ENCODE peak calls at places on chromosomes 6 and 20, in ten cellular contexts. H is lung; Y is right cardiac atrium; A is upper lobe of left lung; O is heart left ventricle; L is HepG2; Q is RWPE2; U is K562; Z is HCT116; V is CD4-positive, alpha-beta T cell. I is an unnamed sample. For H3K9me3, the result is how much of the 10 kb centered on the place peaks cover.

GRCh38 chr6:490251-491037 is 98.9 kb downstream of the IRF4 start:
- ATAC-seq in H (no peak), Y (no peak), A (no peak), O (no peak), L (no peak), Q (no peak), U (peak), Z (no peak), V (peak), I (no peak)

GRCh38 chr20:24492031-24492607 is 22.7 kb downstream of the SYNDIG1 start:
- ATAC-seq in H (no peak), Y (peak), A (no peak), O (peak), L (peak), Q (no peak), U (peak), Z (no peak), V (no peak), I (no peak)

GRCh38 chr20:36582322-36582721 is 8.9 kb downstream of the TGIF2 start:
- ATAC-seq in H (no peak), Y (no peak), A (no peak), O (no peak), L (no peak), Q (no peak), U (no peak), Z (no peak), V (peak), I (no peak)

GRCh38 chr6:108630050-108630714 is 69.5 kb downstream of the FOXO3 start:
- ATAC-seq in H (no peak), Y (no peak), A (peak), O (no peak), L (no peak), Q (peak), U (peak), Z (peak), V (peak), I (no peak)

GRCh38 chr6:119865466-119866350 is 516.1 kb upstream of the MAN1A1 start:
- ATAC-seq in H (no peak), Y (no peak), A (no peak), O (no peak), L (no peak), Q (no peak), U (no peak), Z (no peak), V (no peak), I (no peak)

GRCh38 chr6:125267806-125268523 is 33.8 kb downstream of the HDDC2 start:
- ATAC-seq in H (no peak), Y (no peak), A (no peak), O (peak), L (no peak), Q (no peak), U (peak), Z (peak), V (no peak), I (no peak)

GRCh38 chr6:168248148-168248620 is 71.4 kb downstream of the DACT2 start:
- ATAC-seq in H (no peak), Y (no peak), A (no peak), O (no peak), L (peak), Q (no peak), U (no peak), Z (no peak), V (no peak), I (no peak)

GRCh38 chr20:51680067-51680749 is 88.0 kb downstream of the ATP9A start:
- ATAC-seq in H (no peak), Y (no peak), A (no peak), O (no peak), L (no peak), Q (no peak), U (no peak), Z (no peak), V (no peak), I (no peak)

GRCh38 chr20:62922451-62922921 is 3.8 kb downstream of the DIDO1 start:
- ATAC-seq in H (no peak), Y (no peak), A (no peak), O (no peak), L (no peak), Q (no peak), U (no peak), Z (no peak), V (peak), I (no peak)

GRCh38 chr6:17393335-17394191 is at the start of gene CAP2:
- ATAC-seq in H (peak), Y (peak), A (peak), O (peak), L (peak), Q (peak), U (no peak), Z (peak), V (no peak), I (peak)

GRCh38 chr20:41387433-41387832 is 20.8 kb upstream of the EMILIN3 start:
- ATAC-seq in H (no peak), Y (peak), A (peak), O (peak), L (peak), Q (peak), U (peak), Z (peak), V (no peak), I (peak)

GRCh38 chr6:27332692-27333641 is 20.9 kb upstream of the POM121L2 start:
- ATAC-seq in H (no peak), Y (no peak), A (no peak), O (no peak), L (peak), Q (peak), U (peak), Z (peak), V (peak), I (no peak)

GRCh38 chr6:9611016-9611415 is 803.9 kb downstream of the TFAP2A start:
- ATAC-seq in H (no peak), Y (no peak), A (no peak), O (no peak), L (no peak), Q (no peak), U (no peak), Z (no peak), V (no peak), I (no peak)

GRCh38 chr6:30700340-30700739 is 9.6 kb upstream of the NRM start:
- ATAC-seq in H (no peak), Y (peak), A (peak), O (peak), L (peak), Q (peak), U (peak), Z (no peak), V (no peak), I (peak)

GRCh38 chr20:59836768-59837167 is 96.7 kb downstream of the SYCP2 start:
- ATAC-seq in H (no peak), Y (no peak), A (no peak), O (no peak), L (no peak), Q (peak), U (no peak), Z (no peak), V (no peak), I (no peak)

GRCh38 chr20:33290852-33291251 is 7.8 kb downstream of the BPIFB1 start:
- ATAC-seq in H (no peak), Y (no peak), A (no peak), O (no peak), L (no peak), Q (no peak), U (no peak), Z (no peak), V (no peak), I (no peak)

GRCh38 chr6:110017946-110018345 is 39.8 kb downstream of the GPR6 start:
- ATAC-seq in H (no peak), Y (no peak), A (no peak), O (no peak), L (no peak), Q (no peak), U (no peak), Z (peak), V (no peak), I (no peak)

GRCh38 chr6:132161283-132161682 is 210.1 kb upstream of the CCN2 start:
- ATAC-seq in H (peak), Y (peak), A (peak), O (no peak), L (peak), Q (peak), U (no peak), Z (peak), V (no peak), I (peak)

GRCh38 chr6:159505140-159505922 is 187.7 kb downstream of the SOD2 start:
- ATAC-seq in H (no peak), Y (peak), A (peak), O (peak), L (peak), Q (no peak), U (peak), Z (no peak), V (no peak), I (peak)

GRCh38 chr20:49475979-49476378 is 6.5 kb downstream of the KCNB1 start:
- ATAC-seq in H (no peak), Y (no peak), A (no peak), O (no peak), L (no peak), Q (no peak), U (no peak), Z (no peak), V (no peak), I (no peak)

GRCh38 chr20:13784271-13784892 is 337 bp downstream of the ESF1 start:
- ATAC-seq in H (no peak), Y (peak), A (peak), O (peak), L (peak), Q (peak), U (peak), Z (peak), V (no peak), I (peak)

DNA sequence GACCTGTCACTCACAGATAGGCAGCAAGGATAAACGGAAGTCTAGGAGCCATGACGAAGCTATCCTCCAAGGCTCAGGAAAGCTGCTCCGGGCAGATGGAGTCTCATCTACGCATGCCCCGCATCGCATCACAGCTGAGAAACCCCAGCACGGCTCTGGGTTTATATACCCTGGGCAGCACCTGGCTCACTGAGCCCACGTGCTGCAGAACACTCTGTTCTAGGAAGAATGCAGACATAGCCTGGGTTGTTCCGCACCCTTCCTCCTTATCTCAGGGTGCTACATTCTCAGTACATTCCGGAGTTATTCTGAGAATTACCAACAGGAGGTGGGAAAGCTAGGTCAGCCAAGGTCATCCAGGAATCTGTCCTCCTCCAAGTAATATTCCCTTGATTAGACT is 260.4 kb downstream of the CBLN4 start:
- ATAC-seq in H (no peak), Y (peak), A (no peak), O (no peak), L (no peak), Q (peak), U (no peak), Z (no peak), V (no peak), I (no peak)
- H3K9me3 ChIP-seq in H (under half), Y (under half), A (under half), O (under half), L (half or more), Q (under half), U (under half), Z (under half), V (under half), I (under half)

GRCh38 chr6:157300436-157300835 is 22.9 kb downstream of the TMEM242 start:
- ATAC-seq in H (no peak), Y (peak), A (no peak), O (peak), L (no peak), Q (no peak), U (no peak), Z (no peak), V (no peak), I (no peak)

GRCh38 chr6:157304840-157305675 is 18.3 kb downstream of the TMEM242 start:
- ATAC-seq in H (peak), Y (peak), A (peak), O (peak), L (peak), Q (no peak), U (peak), Z (no peak), V (no peak), I (peak)

GRCh38 chr6:157302761-157303160 is 20.6 kb downstream of the TMEM242 start:
- ATAC-seq in H (no peak), Y (no peak), A (no peak), O (no peak), L (no peak), Q (no peak), U (no peak), Z (no peak), V (no peak), I (no peak)

GRCh38 chr6:157307661-157308060 is 15.7 kb downstream of the TMEM242 start:
- ATAC-seq in H (no peak), Y (no peak), A (no peak), O (no peak), L (no peak), Q (no peak), U (no peak), Z (no peak), V (no peak), I (no peak)

GRCh38 chr6:157305676-157306653 is 17.4 kb downstream of the TMEM242 start:
- ATAC-seq in H (no peak), Y (peak), A (peak), O (peak), L (peak), Q (no peak), U (peak), Z (no peak), V (no peak), I (no peak)
- H3K9me3 ChIP-seq in H (under half), Y (under half), A (under half), O (under half), L (under half), Q (under half), U (under half), Z (under half), V (under half), I (under half)

GRCh38 chr6:156575361-156575760 is 201.8 kb upstream of the ARID1B start:
- ATAC-seq in H (no peak), Y (no peak), A (no peak), O (no peak), L (no peak), Q (no peak), U (no peak), Z (no peak), V (no peak), I (no peak)
- H3K9me3 ChIP-seq in H (under half), Y (under half), A (under half), O (under half), L (under half), Q (under half), U (under half), Z (under half), V (under half), I (under half)

GRCh38 chr20:57023997-57024396 is 242.4 kb downstream of the BMP7 start:
- ATAC-seq in H (no peak), Y (no peak), A (no peak), O (no peak), L (no peak), Q (no peak), U (no peak), Z (no peak), V (no peak), I (no peak)

GRCh38 chr20:57022306-57022705 is 244.1 kb downstream of the BMP7 start:
- ATAC-seq in H (no peak), Y (no peak), A (no peak), O (no peak), L (peak), Q (peak), U (peak), Z (peak), V (no peak), I (no peak)

GRCh38 chr20:57023007-57023406 is 243.4 kb downstream of the BMP7 start:
- ATAC-seq in H (no peak), Y (no peak), A (no peak), O (no peak), L (no peak), Q (no peak), U (no peak), Z (no peak), V (no peak), I (no peak)

GRCh38 chr20:57024849-57025248 is 241.6 kb downstream of the BMP7 start:
- ATAC-seq in H (no peak), Y (no peak), A (no peak), O (no peak), L (no peak), Q (no peak), U (no peak), Z (no peak), V (no peak), I (no peak)

GRCh38 chr20:57020364-57020763 is 246.1 kb downstream of the BMP7 start:
- ATAC-seq in H (no peak), Y (no peak), A (no peak), O (no peak), L (no peak), Q (no peak), U (no peak), Z (no peak), V (no peak), I (no peak)
- H3K9me3 ChIP-seq in H (under half), Y (under half), A (under half), O (under half), L (under half), Q (under half), U (under half), Z (under half), V (under half), I (under half)

GRCh38 chr6:41040911-41041536 is 1.2 kb upstream of the TSPO2 start:
- ATAC-seq in H (no peak), Y (no peak), A (no peak), O (no peak), L (no peak), Q (no peak), U (no peak), Z (no peak), V (no peak), I (no peak)
- H3K9me3 ChIP-seq in H (under half), Y (under half), A (under half), O (under half), L (under half), Q (under half), U (under half), Z (under half), V (under half), I (under half)

GRCh38 chr20:31355981-31356380 is 12.4 kb upstream of the DEFB118 start:
- ATAC-seq in H (no peak), Y (no peak), A (no peak), O (no peak), L (no peak), Q (peak), U (no peak), Z (no peak), V (no peak), I (no peak)
- H3K9me3 ChIP-seq in H (under half), Y (under half), A (under half), O (under half), L (under half), Q (under half), U (under half), Z (under half), V (under half), I (under half)

I was measured in gastroesophageal sphincter.